ENCODE peak calls at places on chromosomes 1 and 21, in four cellular contexts. R is SK-MEL-5; O is activated CD4-positive, alpha-beta T cell treated with anti-CD3 and anti-CD28 coated beads, Interleukin-2, amount 10 ng/mL, durations not matched to agents 7 days and 5 days; Z is left lung. X is an unnamed sample.

GRCh38 chr1:228340686-228341449 is 65.8 kb downstream of the TRIM11 start:
- DNase-seq in R (peak; percentile 35), O (peak; percentile 14), Z (peak; percentile 77), X (peak; percentile 18)

GRCh38 chr1:245605480-245606156 is 450.8 kb downstream of the KIF26B start:
- DNase-seq in R (no peak), O (no peak), Z (peak; percentile 58), X (no peak)

GRCh38 chr1:67560580-67561285 is 124.3 kb upstream of the GADD45A start:
- DNase-seq in R (no peak), O (no peak), Z (no peak), X (no peak)

GRCh38 chr1:118933051-118933781 is 54.9 kb downstream of the TBX15 start:
- DNase-seq in R (no peak), O (no peak), Z (no peak), X (no peak)

GRCh38 chr1:156498447-156499193 is 2.0 kb downstream of the MEF2D start:
- DNase-seq in R (peak; percentile 34), O (no peak), Z (no peak), X (no peak)

GRCh38 chr1:24481843-24482610 is 20.6 kb upstream of the RCAN3 start:
- DNase-seq in R (no peak), O (peak; percentile 63), Z (no peak), X (peak; percentile 49)

GRCh38 chr1:41679531-41679930 is 195.0 kb upstream of the EDN2 start:
- DNase-seq in R (no peak), O (no peak), Z (no peak), X (peak; percentile 78)

GRCh38 chr1:198185101-198185500 is 28.3 kb downstream of the NEK7 start:
- DNase-seq in R (no peak), O (no peak), Z (no peak), X (no peak)

GRCh38 chr1:42046772-42047552 is 106.2 kb upstream of the GUCA2B start:
- DNase-seq in R (no peak), O (no peak), Z (no peak), X (no peak)

GRCh38 chr1:153578490-153578889 is 12.8 kb upstream of the S100A2 start:
- DNase-seq in R (no peak), O (no peak), Z (no peak), X (no peak)

GRCh38 chr21:39837861-39838359 is 29.3 kb upstream of the PCP4 start:
- DNase-seq in R (no peak), O (no peak), Z (no peak), X (no peak)

GRCh38 chr1:214615871-214616270 is 12.9 kb downstream of the CENPF start:
- DNase-seq in R (no peak), O (no peak), Z (no peak), X (no peak)

GRCh38 chr1:224357626-224358124 is 996 bp downstream of the CNIH4 start:
- DNase-seq in R (no peak), O (no peak), Z (no peak), X (no peak)

GRCh38 chr1:201708085-201708512 is 120.9 kb upstream of the IPO9 start:
- DNase-seq in R (peak; percentile 28), O (no peak), Z (no peak), X (peak; percentile 10)

GRCh38 chr21:22342855-22343254 is 1344.6 kb downstream of the NCAM2 start:
- DNase-seq in R (no peak), O (no peak), Z (no peak), X (peak; percentile 73)

GRCh38 chr1:78333426-78334012 is 157.3 kb upstream of the PTGFR start:
- DNase-seq in R (peak; percentile 59), O (no peak), Z (no peak), X (no peak)

GRCh38 chr1:90000934-90001676 is 6.2 kb downstream of the ZNF326 start:
- DNase-seq in R (peak; percentile 25), O (no peak), Z (no peak), X (no peak)

GRCh38 chr1:211327341-211327921 is 798 bp downstream of the TRAF5 start:
- DNase-seq in R (peak; percentile 30), O (peak; percentile 47), Z (no peak), X (peak; percentile 29)

GRCh38 chr1:26156285-26157038 is 2.4 kb upstream of the FAM110D start:
- DNase-seq in R (no peak), O (no peak), Z (no peak), X (peak; percentile 67)

GRCh38 chr21:32807717-32808380 is 36.3 kb upstream of the PAXBP1 start:
- DNase-seq in R (no peak), O (no peak), Z (no peak), X (no peak)

GRCh38 chr21:44348861-44349260 is 4.6 kb upstream of the TRPM2 start:
- DNase-seq in R (no peak), O (no peak), Z (peak; percentile 78), X (no peak)